ENCODE peak calls at places on chromosome 12, in six cellular contexts. A, U, N, S, I and G are unnamed samples.
A peak's percentile ranks its signal among the peaks of the same experiment; 100 is the strongest.

GRCh38 chr12:44193281-44193680 is 357.4 kb downstream of the TMEM117 start:
- DNase-seq in S (peak; percentile 80), U (no peak), N (no peak), A (no peak), I (no peak), G (no peak)

GRCh38 chr12:70660620-70661219 is 23.5 kb upstream of the PTPRB start:
- DNase-seq in S (peak; percentile 4), U (no peak), I (no peak), A (no peak), N (no peak), G (peak; percentile 54)

GRCh38 chr12:90677552-90677951 is 277.4 kb downstream of the CCER1 start:
- DNase-seq in N (no peak), U (no peak), I (no peak), S (no peak), A (no peak), G (no peak)

GRCh38 chr12:53219116-53219955 is 12.3 kb upstream of the ITGB7 start:
- DNase-seq in A (peak; percentile 45), U (no peak), N (no peak), I (no peak), S (peak; percentile 64), G (peak; percentile 51)

GRCh38 chr12:104668274-104668718 is 211.5 kb downstream of the CHST11 start:
- DNase-seq in U (no peak), A (no peak), I (no peak), N (peak; percentile 70), S (no peak), G (no peak)

GRCh38 chr12:116217045-116217444 is 60.4 kb downstream of the MED13L start:
- DNase-seq in I (no peak), N (no peak), A (no peak), U (no peak), S (no peak), G (no peak)

GRCh38 chr12:105466901-105467598 is 136.6 kb downstream of the C12orf75 start:
- DNase-seq in A (no peak), N (no peak), U (no peak), S (no peak), I (no peak), G (no peak)

GRCh38 chr12:48968467-48968866 is 3.1 kb downstream of the WNT10B start:
- DNase-seq in S (peak; percentile 48), A (no peak), U (no peak), N (no peak), I (no peak), G (no peak)

GRCh38 chr12:116698131-116698495 is 39.8 kb downstream of the SPRING1 start:
- DNase-seq in I (no peak), U (no peak), S (no peak), A (no peak), N (no peak), G (no peak)

GRCh38 chr12:18643673-18644072 is 94.1 kb downstream of the PLCZ1 start:
- DNase-seq in I (no peak), S (no peak), A (no peak), N (no peak), U (no peak), G (no peak)

GRCh38 chr12:121789800-121790748 is 3.4 kb downstream of the RHOF start:
- DNase-seq in A (peak; percentile 73), S (peak; percentile 96), U (peak; percentile 87), I (no peak), N (no peak), G (no peak)

GRCh38 chr12:54404061-54405004 is 14.7 kb downstream of the ITGA5 start:
- DNase-seq in A (no peak), I (peak; percentile 70), U (no peak), N (peak; percentile 82), S (peak; percentile 70), G (peak; percentile 66)

GRCh38 chr12:111435661-111436201 is 30.0 kb downstream of the SH2B3 start:
- DNase-seq in U (no peak), S (peak; percentile 45), A (no peak), I (no peak), N (no peak), G (no peak)

GRCh38 chr12:93314177-93314497 is 63.6 kb upstream of the NUDT4 start:
- DNase-seq in A (no peak), I (no peak), N (no peak), U (no peak), S (no peak), G (no peak)

GRCh38 chr12:54220092-54220557 is 31.3 kb upstream of the SMUG1 start:
- DNase-seq in A (peak; percentile 45), N (peak; percentile 79), U (peak; percentile 58), I (peak; percentile 66), S (peak; percentile 78), G (peak; percentile 81)

GRCh38 chr12:1591029-1591428 is 3.4 kb downstream of the FBXL14 start:
- DNase-seq in N (no peak), I (peak; percentile 23), S (peak; percentile 42), A (no peak), U (no peak), G (peak; percentile 67)

GRCh38 chr12:74599932-74600331 is 62.3 kb downstream of the ATXN7L3B start:
- DNase-seq in S (no peak), N (no peak), A (no peak), I (no peak), U (no peak), G (no peak)

GRCh38 chr12:98893601-98894411 is 248.7 kb downstream of the APAF1 start:
- DNase-seq in N (peak; percentile 21), U (no peak), S (no peak), I (no peak), A (no peak), G (no peak)

GRCh38 chr12:131943876-131944275 is 5.9 kb upstream of the EP400 start:
- DNase-seq in S (no peak), A (no peak), U (no peak), I (no peak), N (no peak), G (no peak)

GRCh38 chr12:120110550-120111501 is 5.7 kb downstream of the RAB35 start:
- DNase-seq in N (no peak), I (no peak), S (peak; percentile 79), U (peak; percentile 59), A (no peak), G (no peak)

GRCh38 chr12:103676863-103677262 is 89.8 kb downstream of the STAB2 start:
- DNase-seq in N (no peak), S (no peak), U (no peak), I (no peak), A (no peak), G (no peak)

GRCh38 chr12:104588048-104588942 is 131.5 kb downstream of the CHST11 start:
- DNase-seq in U (no peak), I (no peak), A (no peak), S (no peak), N (no peak), G (peak; percentile 68)

GRCh38 chr12:9736931-9737705 is 4.2 kb upstream of the CLECL1 start:
- DNase-seq in U (no peak), I (no peak), A (no peak), N (no peak), S (no peak), G (no peak)

GRCh38 chr12:112684742-112685141 is 106.8 kb upstream of the RPH3A start:
- DNase-seq in U (no peak), A (no peak), S (no peak), I (no peak), N (no peak), G (peak; percentile 32)

GRCh38 chr12:64445490-64445889 is 6.4 kb upstream of the TBK1 start:
- DNase-seq in N (no peak), U (no peak), S (no peak), A (no peak), I (no peak), G (no peak)

GRCh38 chr12:52061470-52062166 is 8.2 kb upstream of the ATG101 start:
- DNase-seq in S (no peak), N (no peak), U (no peak), A (no peak), I (no peak), G (peak; percentile 50)

GRCh38 chr12:59055204-59055839 is 135.0 kb upstream of the LRIG3 start:
- DNase-seq in U (no peak), S (peak; percentile 37), N (no peak), A (no peak), I (no peak), G (peak; percentile 76)

GRCh38 chr12:53097207-53097563 is 282 bp upstream of the IGFBP6 start:
- DNase-seq in S (no peak), N (no peak), A (no peak), I (no peak), U (no peak), G (no peak)

GRCh38 chr12:22333186-22333745 is 1.2 kb downstream of the ST8SIA1 start:
- DNase-seq in A (no peak), S (no peak), N (no peak), I (no peak), U (no peak), G (no peak)

GRCh38 chr12:4202482-4202881 is 71.1 kb upstream of the CCND2 start:
- DNase-seq in N (no peak), U (no peak), S (no peak), I (no peak), A (no peak), G (no peak)

GRCh38 chr12:108640802-108641445 is 7.2 kb upstream of the SELPLG start:
- DNase-seq in A (no peak), S (no peak), U (no peak), I (no peak), N (peak; percentile 34), G (no peak)

GRCh38 chr12:25904442-25904841 is 54.0 kb upstream of the RASSF8 start:
- DNase-seq in S (no peak), A (no peak), U (no peak), I (no peak), N (no peak), G (no peak)

GRCh38 chr12:76274699-76275098 is 73.5 kb downstream of the BBS10 start:
- DNase-seq in N (no peak), A (no peak), I (no peak), S (no peak), U (no peak), G (no peak)

GRCh38 chr12:123798518-123798917 is 36.4 kb downstream of the DNAH10 start:
- DNase-seq in U (no peak), S (no peak), N (no peak), I (no peak), A (no peak), G (no peak)

GRCh38 chr12:87995581-87996178 is 33.5 kb downstream of the C12orf50 start:
- DNase-seq in N (peak; percentile 80), U (no peak), A (peak; percentile 3), S (peak; percentile 64), I (peak; percentile 63), G (peak; percentile 84)

GRCh38 chr12:124334976-124335375 is 40.1 kb downstream of the RFLNA start:
- DNase-seq in N (no peak), I (no peak), A (no peak), S (no peak), U (no peak), G (no peak)